ENCODE peak calls at places on chromosome 12, in six cellular contexts. C, T, N, G, Q and Y are unnamed samples. For H3K4me1 and H3K36me3, the result is how much of the 10 kb centered on the place peaks cover.

GRCh38 chr12:22481557-22482104 is 62.7 kb downstream of the C2CD5 start:
- DNase-seq in C (no peak), T (no peak), N (no peak), G (peak), Q (no peak), Y (no peak)

GRCh38 chr12:42360747-42361403 is 34.9 kb downstream of the PPHLN1 start:
- DNase-seq in C (no peak), T (no peak), N (no peak), G (no peak), Q (no peak), Y (no peak)

GRCh38 chr12:47277972-47278448 is 198.3 kb upstream of the AMIGO2 start:
- DNase-seq in C (no peak), T (no peak), N (no peak), G (no peak), Q (no peak), Y (no peak)

GRCh38 chr12:104823985-104824441 is 134.1 kb downstream of the SLC41A2 start:
- DNase-seq in C (no peak), T (peak), N (no peak), G (no peak), Q (peak), Y (no peak)

GRCh38 chr12:71046215-71046614 is 111.6 kb downstream of the TSPAN8 start:
- DNase-seq in C (no peak), T (no peak), N (no peak), G (no peak), Q (no peak), Y (no peak)

GRCh38 chr12:78085562-78086182 is 255.0 kb downstream of the NAV3 start:
- DNase-seq in C (no peak), T (no peak), N (no peak), G (no peak), Q (no peak), Y (no peak)

GRCh38 chr12:75553865-75554555 is 42.6 kb upstream of the KRR1 start:
- DNase-seq in C (no peak), T (no peak), N (no peak), G (no peak), Q (no peak), Y (no peak)

GRCh38 chr12:82527165-82527780 is 159.4 kb upstream of the TMTC2 start:
- DNase-seq in C (no peak), T (peak), N (peak), G (peak), Q (no peak), Y (peak)

GRCh38 chr12:87812711-87813110 is 216.5 kb downstream of the C12orf50 start:
- DNase-seq in C (no peak), T (no peak), N (no peak), G (no peak), Q (no peak), Y (no peak)

GRCh38 chr12:68846811-68847210 is 38.8 kb downstream of the MDM2 start:
- DNase-seq in C (no peak), T (no peak), N (no peak), G (no peak), Q (no peak), Y (no peak)

GRCh38 chr12:10214131-10214876 is 1.6 kb downstream of the GABARAPL1 start:
- DNase-seq in C (no peak), T (no peak), N (no peak), G (no peak), Q (no peak), Y (peak)

GRCh38 chr12:96236221-96236822 is 42.1 kb downstream of the ELK3 start:
- DNase-seq in C (no peak), T (no peak), N (no peak), G (peak), Q (no peak), Y (no peak)

GRCh38 chr12:105319691-105320209 is 10.7 kb upstream of the C12orf75 start:
- DNase-seq in C (no peak), T (no peak), N (no peak), G (no peak), Q (no peak), Y (no peak)

GRCh38 chr12:94616217-94616729 is 34.1 kb downstream of the TMCC3 start:
- DNase-seq in C (no peak), T (no peak), N (no peak), G (peak), Q (no peak), Y (peak)

GRCh38 chr12:80041071-80041470 is 58.3 kb upstream of the OTOGL start:
- DNase-seq in C (no peak), T (no peak), N (no peak), G (no peak), Q (no peak), Y (no peak)

GRCh38 chr12:117514016-117514415 is 152.6 kb upstream of the NOS1 start:
- DNase-seq in C (no peak), T (no peak), N (no peak), G (no peak), Q (no peak), Y (peak)

GRCh38 chr12:75488553-75488952 is 8.0 kb downstream of the GLIPR1 start:
- DNase-seq in C (no peak), T (no peak), N (no peak), G (no peak), Q (no peak), Y (peak)

GRCh38 chr12:62466018-62466595 is 519 bp upstream of the MON2 start:
- DNase-seq in C (no peak), T (peak), N (no peak), G (peak), Q (no peak), Y (peak)

GRCh38 chr12:113347892-113348291 is 10.5 kb upstream of the PLBD2 start:
- DNase-seq in C (no peak), T (no peak), N (no peak), G (no peak), Q (no peak), Y (no peak)

GRCh38 chr12:54959291-54960018 is 25.1 kb downstream of the TESPA1 start:
- DNase-seq in C (peak), T (no peak), N (no peak), G (no peak), Q (no peak), Y (no peak)

GRCh38 chr12:79326225-79326624 is 364.5 kb downstream of the PAWR start:
- DNase-seq in C (no peak), T (no peak), N (no peak), G (no peak), Q (no peak), Y (no peak)

GRCh38 chr12:128652136-128652751 is 171.5 kb downstream of the SLC15A4 start:
- DNase-seq in C (no peak), T (no peak), N (no peak), G (no peak), Q (no peak), Y (no peak)

GRCh38 chr12:98352218-98352811 is 163.1 kb upstream of the TMPO start:
- DNase-seq in C (no peak), T (no peak), N (no peak), G (no peak), Q (no peak), Y (peak)

GRCh38 chr12:113105606-113106271 is 29.8 kb downstream of the RASAL1 start:
- DNase-seq in C (no peak), T (no peak), N (no peak), G (no peak), Q (no peak), Y (no peak)

GRCh38 chr12:125142601-125143000 is 77.4 kb downstream of the AACS start:
- DNase-seq in C (no peak), T (no peak), N (no peak), G (no peak), Q (no peak), Y (no peak)

GRCh38 chr12:64627781-64628180 is 17.5 kb downstream of the RASSF3 start:
- DNase-seq in C (no peak), T (no peak), N (no peak), G (no peak), Q (no peak), Y (no peak)

GRCh38 chr12:64625243-64626077 is 15.2 kb downstream of the RASSF3 start:
- DNase-seq in C (peak), T (peak), N (peak), G (peak), Q (no peak), Y (peak)

GRCh38 chr12:64621257-64621942 is 11.1 kb downstream of the RASSF3 start:
- DNase-seq in C (peak), T (no peak), N (no peak), G (no peak), Q (no peak), Y (no peak)

GRCh38 chr12:64618953-64619590 is 8.8 kb downstream of the RASSF3 start:
- DNase-seq in C (peak), T (peak), N (no peak), G (no peak), Q (no peak), Y (peak)

DNA sequence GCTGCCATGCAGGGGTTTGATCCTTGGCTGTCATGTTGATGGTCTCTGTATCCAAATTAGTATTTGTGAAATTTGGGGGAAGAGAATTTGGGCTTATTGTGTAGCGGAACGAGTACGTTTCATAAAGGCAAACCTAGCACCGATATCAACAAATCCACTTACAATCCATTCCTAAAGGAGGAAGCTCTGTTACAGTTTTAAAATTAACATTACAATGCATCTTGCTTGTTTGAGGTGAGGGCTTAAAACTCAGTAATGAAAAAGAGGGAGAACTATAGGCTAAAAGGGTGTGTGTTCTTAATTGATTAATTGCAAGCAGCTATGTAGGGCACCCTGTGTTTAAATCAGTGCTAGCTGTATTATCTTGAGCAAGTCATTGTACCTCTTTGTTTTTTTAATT is 13.7 kb downstream of the RASSF3 start:
- DNase-seq in C (no peak), T (no peak), N (no peak), G (no peak), Q (no peak), Y (no peak)
- H3K4me1 ChIP-seq in C (under half), T (under half), N (under half), G (half or more), Q (half or more), Y (under half)

DNA sequence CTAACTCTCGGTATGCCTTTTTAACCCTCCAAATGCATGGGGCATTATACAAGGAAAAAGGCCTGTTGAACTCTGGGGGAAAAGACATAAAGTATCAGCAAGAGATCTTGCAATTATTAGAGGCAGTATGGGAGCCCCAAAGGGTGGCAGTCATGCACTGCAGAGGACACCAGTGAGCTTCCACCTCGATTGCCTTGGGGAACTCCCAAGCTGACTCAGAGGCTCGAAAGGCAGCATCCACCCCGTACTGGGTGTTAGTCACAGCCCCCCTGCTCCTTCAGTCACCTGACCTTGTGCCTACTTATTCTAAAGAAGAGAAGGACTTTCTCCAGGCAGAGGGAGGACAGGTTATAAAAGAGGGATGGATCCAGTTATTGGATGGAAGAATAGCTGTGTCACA is 781.4 kb upstream of the TMEM132C start:
- DNase-seq in C (no peak), T (peak), N (no peak), G (peak), Q (no peak), Y (no peak)
- TF ChIP-seq CTCF in C (no peak), T (no peak), N (no peak), G (no peak), Q (no peak), Y (no peak)

DNA sequence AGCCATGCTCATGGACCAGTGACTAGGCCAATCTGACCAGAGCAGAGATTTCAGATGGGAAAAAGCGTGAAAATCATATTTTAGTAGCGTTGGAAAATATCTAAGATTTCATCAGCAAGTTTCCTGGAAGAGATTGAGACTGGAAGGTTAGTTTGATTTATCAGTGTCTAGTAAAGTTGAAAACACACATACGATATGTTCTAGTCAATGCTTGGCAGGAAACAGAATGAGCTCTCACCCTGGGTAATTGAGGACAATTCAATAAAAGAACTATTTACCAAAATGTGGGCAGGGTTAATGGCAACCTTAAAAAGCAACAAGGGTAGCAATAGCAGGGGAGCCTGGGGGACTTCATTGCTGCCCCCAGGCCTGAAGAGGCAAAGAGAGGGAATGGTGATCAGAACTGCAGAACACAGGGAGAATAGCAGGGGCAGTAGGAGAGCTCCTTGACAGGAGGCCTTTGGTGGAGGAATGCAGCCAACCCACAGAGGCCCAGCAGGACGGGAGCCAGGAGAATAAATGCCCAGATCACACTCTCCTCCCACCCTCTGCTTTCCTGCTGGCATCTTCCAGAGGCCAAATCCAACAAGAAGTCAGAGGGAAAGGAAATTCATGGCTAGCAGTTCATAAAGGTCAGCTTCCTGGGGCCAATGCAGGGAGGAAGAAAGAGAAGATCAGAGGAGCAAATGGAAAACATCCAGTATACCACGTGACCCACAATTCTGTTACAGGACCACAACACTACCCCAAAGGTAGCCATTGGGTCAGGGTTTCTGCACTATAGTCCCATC is 27.6 kb upstream of the LRP6 start:
- DNase-seq in C (no peak), T (no peak), N (no peak), G (no peak), Q (no peak), Y (peak)
- H3K36me3 ChIP-seq in C (under half), T (under half), N (under half), G (under half), Q (under half), Y (under half)

DNA sequence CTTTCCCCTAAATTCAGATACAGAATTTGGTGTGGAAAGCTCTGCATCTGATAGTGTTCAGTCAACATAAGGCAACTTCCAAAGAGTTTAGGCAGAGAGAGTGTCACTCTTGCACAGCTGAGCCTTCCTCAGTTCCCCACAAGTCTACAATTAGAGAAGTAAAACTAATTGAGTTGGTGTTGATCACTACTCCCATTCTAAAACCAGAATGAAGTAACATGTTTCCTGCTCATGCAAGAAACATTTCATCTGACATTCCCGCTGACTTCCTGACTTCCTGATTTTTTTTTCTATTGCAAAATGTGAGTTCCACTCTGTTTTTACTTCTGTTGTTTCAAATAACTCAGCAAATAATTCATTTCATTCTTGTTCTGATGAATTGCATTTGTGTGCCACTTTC is 271.0 kb downstream of the ALG10B start:
- DNase-seq in C (no peak), T (no peak), N (no peak), G (no peak), Q (no peak), Y (peak)
- H3K4me1 ChIP-seq in C (under half), T (under half), N (under half), G (under half), Q (under half), Y (under half)

GRCh38 chr12:111334393-111334915 is 34.4 kb downstream of the PHETA1 start:
- DNase-seq in C (no peak), T (no peak), N (no peak), G (no peak), Q (no peak), Y (no peak)

GRCh38 chr12:111327474-111327873 is 41.4 kb downstream of the PHETA1 start:
- DNase-seq in C (no peak), T (no peak), N (no peak), G (no peak), Q (no peak), Y (no peak)

GRCh38 chr12:111335811-111336210 is 33.1 kb downstream of the PHETA1 start:
- DNase-seq in C (no peak), T (no peak), N (no peak), G (no peak), Q (no peak), Y (no peak)

GRCh38 chr12:111328138-111328537 is 40.8 kb downstream of the PHETA1 start:
- DNase-seq in C (no peak), T (no peak), N (no peak), G (no peak), Q (no peak), Y (no peak)

DNA sequence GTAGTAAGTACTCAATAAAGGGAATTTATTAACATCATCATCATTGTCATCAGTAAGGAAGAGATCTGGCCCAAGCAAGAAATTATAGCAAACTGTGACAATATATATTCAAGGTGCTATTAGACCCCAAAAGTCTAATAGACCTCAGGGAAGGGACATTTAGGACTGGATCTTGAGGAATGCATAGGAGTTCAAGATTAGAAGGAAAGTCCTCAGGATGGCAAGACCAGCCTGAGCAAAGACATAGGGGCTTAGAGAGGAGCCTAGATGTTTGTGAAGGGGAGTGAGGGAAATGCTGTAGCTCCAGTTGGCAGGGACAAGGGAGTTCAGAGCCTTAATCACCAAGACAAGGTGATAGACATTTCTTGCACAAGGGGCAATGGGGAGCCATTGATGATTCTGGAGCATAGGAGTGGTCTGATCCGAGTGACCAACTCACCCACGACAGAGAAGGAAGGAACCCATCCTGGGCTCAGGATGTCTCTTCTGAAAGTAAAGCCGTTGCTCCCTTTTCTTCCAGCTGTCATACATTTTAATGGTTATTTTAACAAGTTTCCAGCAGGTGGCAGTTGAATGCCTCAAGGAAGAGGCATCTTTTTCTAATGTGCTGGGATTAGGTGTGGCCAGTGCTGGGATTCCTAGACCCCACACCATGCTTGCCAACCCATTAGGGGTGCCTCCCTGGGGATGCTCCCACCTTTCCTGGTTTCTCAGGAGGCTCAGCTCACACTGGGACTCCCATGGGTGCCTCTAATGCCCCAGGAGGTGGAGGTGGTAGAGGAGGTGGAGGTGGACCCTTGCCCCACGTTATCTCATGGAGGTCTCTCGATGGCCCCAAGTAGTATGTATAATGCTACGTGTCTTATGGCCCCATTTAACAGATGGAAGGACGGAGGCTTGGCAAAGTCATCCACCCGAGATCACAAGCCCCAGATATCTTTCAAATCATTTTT is 37.8 kb downstream of the PHETA1 start:
- DNase-seq in C (no peak), T (no peak), N (peak), G (no peak), Q (no peak), Y (peak)
- TF ChIP-seq CTCF in C (peak), T (peak), N (peak), G (peak), Q (peak), Y (peak)